ENCODE peak calls at places on chromosome 3, in five cellular contexts. W, E, I, B and C are unnamed samples.

GRCh38 chr3:119664370-119664769 is 4.0 kb upstream of the POPDC2 start:
- DNase-seq in E (no peak), B (no peak), W (no peak), I (no peak), C (no peak)

GRCh38 chr3:65030847-65031463 is 343.2 kb upstream of the ADAMTS9 start:
- DNase-seq in I (no peak), B (no peak), E (no peak), W (no peak), C (no peak)

GRCh38 chr3:76943058-76943457 is 96.8 kb upstream of the ROBO2 start:
- DNase-seq in E (no peak), B (no peak), I (peak), W (no peak), C (no peak)

GRCh38 chr3:124063168-124063909 is 71.4 kb upstream of the ROPN1 start:
- DNase-seq in E (no peak), I (no peak), W (no peak), B (no peak), C (no peak)

GRCh38 chr3:66372681-66373350 is 128.0 kb downstream of the LRIG1 start:
- DNase-seq in I (peak), B (no peak), W (no peak), E (no peak), C (peak)

GRCh38 chr3:46944191-46944590 is 32.4 kb downstream of the CCDC12 start:
- DNase-seq in W (no peak), B (no peak), I (peak), E (no peak), C (no peak)

GRCh38 chr3:23916152-23916885 is 471 bp downstream of the NKIRAS1 start:
- DNase-seq in B (peak), I (no peak), W (no peak), E (no peak), C (no peak)

GRCh38 chr3:18246336-18247060 is 178.6 kb downstream of the SATB1 start:
- DNase-seq in W (no peak), E (no peak), I (no peak), B (no peak), C (no peak)

GRCh38 chr3:25001041-25001591 is 426.9 kb upstream of the RARB start:
- DNase-seq in E (no peak), B (no peak), I (no peak), W (no peak), C (no peak)

GRCh38 chr3:167102071-167102470 is 278.0 kb downstream of the ZBBX start:
- DNase-seq in E (peak), B (no peak), W (no peak), I (peak), C (no peak)

GRCh38 chr3:129182390-129183180 is 1.1 kb downstream of the CNBP start:
- DNase-seq in B (no peak), E (no peak), I (peak), W (no peak), C (peak)

GRCh38 chr3:133457465-133458067 is 57.7 kb downstream of the BFSP2 start:
- DNase-seq in B (no peak), W (no peak), I (no peak), E (peak), C (no peak)

GRCh38 chr3:146139586-146140110 is 21.3 kb downstream of the PLOD2 start:
- DNase-seq in E (no peak), I (no peak), W (no peak), B (no peak), C (no peak)

GRCh38 chr3:81554348-81554747 is 207.1 kb downstream of the GBE1 start:
- DNase-seq in W (no peak), E (no peak), I (no peak), B (no peak), C (no peak)

GRCh38 chr3:28739647-28740046 is 391.0 kb upstream of the AZI2 start:
- DNase-seq in B (no peak), I (no peak), W (no peak), E (no peak), C (no peak)

GRCh38 chr3:36032180-36032895 is 348.0 kb upstream of the STAC start:
- DNase-seq in B (no peak), W (no peak), E (no peak), I (no peak), C (no peak)

GRCh38 chr3:173399001-173399400 is 1.5 kb downstream of the NLGN1 start:
- DNase-seq in W (no peak), B (no peak), I (no peak), E (no peak), C (no peak)

GRCh38 chr3:143139786-143140185 is 20.2 kb downstream of the CHST2 start:
- DNase-seq in E (no peak), I (no peak), B (no peak), W (no peak), C (peak)

GRCh38 chr3:123723527-123724168 is 138.8 kb upstream of the HACD2 start:
- DNase-seq in B (no peak), E (peak), W (peak), I (peak), C (peak)

GRCh38 chr3:132912416-132912753 is 125.8 kb upstream of the TMEM108 start:
- DNase-seq in I (no peak), W (no peak), E (no peak), B (no peak), C (no peak)

GRCh38 chr3:27504749-27505148 is 20.6 kb upstream of the SLC4A7 start:
- DNase-seq in B (no peak), W (no peak), I (no peak), E (no peak), C (no peak)

GRCh38 chr3:46312996-46313395 is 40.9 kb upstream of the CCR2 start:
- DNase-seq in B (no peak), W (no peak), I (no peak), E (no peak), C (peak)

GRCh38 chr3:146134348-146135117 is 26.5 kb downstream of the PLOD2 start:
- DNase-seq in W (no peak), I (peak), E (no peak), B (no peak), C (no peak)

GRCh38 chr3:72738752-72739520 is 109.3 kb downstream of the SHQ1 start:
- DNase-seq in W (peak), E (no peak), B (peak), I (peak), C (peak)

GRCh38 chr3:149514471-149514870 is 40.0 kb downstream of the TM4SF4 start:
- DNase-seq in E (no peak), I (no peak), B (no peak), W (no peak), C (no peak)
- TF ChIP-seq POLR2AphosphoS5 in E (no peak), I (no peak), B (no peak), W (no peak), C (no peak)

GRCh38 chr3:179035232-179035631 is 36.4 kb downstream of the ZMAT3 start:
- DNase-seq in I (no peak), E (no peak), B (no peak), W (no peak), C (no peak)
- TF ChIP-seq POLR2AphosphoS5 in I (no peak), E (no peak), B (no peak), W (no peak), C (no peak)

GRCh38 chr3:112362221-112362620 is 29.3 kb downstream of the CD200 start:
- DNase-seq in E (no peak), W (no peak), I (no peak), B (no peak), C (no peak)

GRCh38 chr3:112364291-112364690 is 31.3 kb downstream of the CD200 start:
- DNase-seq in I (no peak), B (no peak), E (no peak), W (no peak), C (no peak)

GRCh38 chr3:112358311-112358780 is 25.4 kb downstream of the CD200 start:
- DNase-seq in W (no peak), E (no peak), B (no peak), I (no peak), C (no peak)

GRCh38 chr3:112357888-112358287 is 24.9 kb downstream of the CD200 start:
- DNase-seq in E (no peak), I (no peak), W (no peak), B (no peak), C (no peak)

GRCh38 chr3:112360574-112360973 is 27.6 kb downstream of the CD200 start:
- DNase-seq in B (no peak), W (peak), I (no peak), E (no peak), C (no peak)
- TF ChIP-seq POLR2AphosphoS5 in B (no peak), W (no peak), I (no peak), E (no peak), C (no peak)

GRCh38 chr3:188486126-188486525 is 332.2 kb downstream of the LPP start:
- DNase-seq in I (no peak), W (no peak), E (no peak), B (no peak), C (no peak)

GRCh38 chr3:188490416-188490815 is 336.5 kb downstream of the LPP start:
- DNase-seq in B (no peak), I (no peak), W (no peak), E (no peak), C (no peak)

GRCh38 chr3:188489639-188490405 is 335.9 kb downstream of the LPP start:
- DNase-seq in B (no peak), W (no peak), I (no peak), E (no peak), C (no peak)

GRCh38 chr3:188486952-188487351 is 333.0 kb downstream of the LPP start:
- DNase-seq in I (no peak), E (no peak), B (no peak), W (no peak), C (no peak)

GRCh38 chr3:188487652-188488051 is 333.7 kb downstream of the LPP start:
- DNase-seq in W (no peak), E (no peak), B (no peak), I (no peak), C (no peak)
- TF ChIP-seq POLR2AphosphoS5 in W (no peak), E (no peak), B (no peak), I (no peak), C (no peak)

GRCh38 chr3:71693641-71694040 is 31.6 kb downstream of the EIF4E3 start:
- DNase-seq in B (no peak), E (no peak), W (no peak), I (no peak), C (no peak)

GRCh38 chr3:71690222-71690821 is 34.9 kb downstream of the EIF4E3 start:
- DNase-seq in W (no peak), I (peak), B (no peak), E (no peak), C (no peak)

GRCh38 chr3:71692139-71692538 is 33.1 kb downstream of the EIF4E3 start:
- DNase-seq in W (no peak), E (no peak), I (no peak), B (no peak), C (no peak)

GRCh38 chr3:71695000-71695482 is 30.2 kb downstream of the EIF4E3 start:
- DNase-seq in B (no peak), I (no peak), E (no peak), W (no peak), C (peak)

GRCh38 chr3:71694358-71694999 is 30.7 kb downstream of the EIF4E3 start:
- DNase-seq in I (no peak), E (no peak), W (no peak), B (no peak), C (peak)
- TF ChIP-seq POLR2AphosphoS5 in I (no peak), E (no peak), W (no peak), B (no peak), C (no peak)

GRCh38 chr3:16148783-16149182 is 25.7 kb upstream of the GALNT15 start:
- DNase-seq in I (no peak), B (no peak), E (no peak), W (peak), C (peak)
- TF ChIP-seq POLR2AphosphoS5 in I (no peak), B (peak), E (no peak), W (peak), C (peak)

GRCh38 chr3:125300416-125300815 is 74.7 kb downstream of the ZNF148 start:
- DNase-seq in B (no peak), E (no peak), I (no peak), W (no peak), C (no peak)
- TF ChIP-seq POLR2AphosphoS5 in B (no peak), E (no peak), I (no peak), W (no peak), C (no peak)

DNA sequence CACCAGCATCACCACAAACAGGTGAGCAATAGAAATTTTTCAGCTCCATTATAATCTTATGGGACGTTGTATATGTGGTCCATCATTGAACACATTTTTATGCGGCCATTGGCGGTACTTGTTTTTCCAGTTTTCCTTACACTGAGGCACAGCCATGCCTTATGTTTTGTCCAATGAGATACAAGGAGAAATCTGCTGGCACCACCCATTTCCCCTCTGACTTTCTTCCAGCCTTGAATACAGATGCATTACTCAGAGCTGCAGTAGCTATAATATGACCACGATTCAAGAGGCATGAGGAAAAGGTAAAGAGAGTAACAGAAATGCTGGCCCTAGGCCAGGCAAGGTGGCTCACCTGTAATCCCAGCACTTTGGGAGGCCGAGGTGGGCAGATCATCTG is 9.0 kb upstream of the PIK3R4 start:
- DNase-seq in I (peak), E (no peak), W (no peak), B (no peak), C (no peak)
- TF ChIP-seq POLR2AphosphoS5 in I (no peak), E (no peak), W (no peak), B (no peak), C (no peak)

GRCh38 chr3:138933981-138934691 is 12.8 kb downstream of the FOXL2 start:
- DNase-seq in I (no peak), E (no peak), B (no peak), W (no peak), C (no peak)

GRCh38 chr3:138935505-138935863 is 11.5 kb downstream of the FOXL2 start:
- DNase-seq in W (no peak), B (no peak), I (no peak), E (no peak), C (no peak)

GRCh38 chr3:138937690-138938055 is 9.3 kb downstream of the FOXL2 start:
- DNase-seq in I (peak), E (no peak), W (no peak), B (no peak), C (no peak)

GRCh38 chr3:138936763-138937689 is 9.9 kb downstream of the FOXL2 start:
- DNase-seq in B (no peak), I (no peak), W (no peak), E (no peak), C (no peak)

GRCh38 chr3:138935864-138936762 is 10.8 kb downstream of the FOXL2 start:
- DNase-seq in W (peak), B (peak), I (peak), E (peak), C (peak)
- TF ChIP-seq POLR2AphosphoS5 in W (no peak), B (no peak), I (no peak), E (peak), C (no peak)